ENCODE peak calls at places on chromosomes 13 and 19, in seven cellular contexts. One of them, this sample, is unnamed.

GRCh38 chr13:25806304-25806974 is 245.4 kb downstream of the SHISA2 start:
- DNase-seq in stimulated activated naive CD8-positive, alpha-beta T cell treated with anti-CD3 and anti-CD28 coated beads, Interleukin-15, Interleukin-2, amounts not matched to agents 100 U/mL and 50 U/mL, for 24 hours: no peak
- DNase-seq in WTC11: no peak
- DNase-seq in NCI-H2029 treated with DMSO at 0.1 percent for 48 hours: no peak
- DNase-seq in H9: no peak
- DNase-seq in HT1080: peak; percentile 66
- DNase-seq in fibroblast of the aortic adventitia: no peak
- DNase-seq in this sample: no peak

GRCh38 chr19:16383584-16384161 is 59.0 kb downstream of the KLF2 start:
- DNase-seq in stimulated activated naive CD8-positive, alpha-beta T cell treated with anti-CD3 and anti-CD28 coated beads, Interleukin-15, Interleukin-2, amounts not matched to agents 100 U/mL and 50 U/mL, for 24 hours: no peak
- DNase-seq in WTC11: no peak
- DNase-seq in NCI-H2029 treated with DMSO at 0.1 percent for 48 hours: no peak
- DNase-seq in H9: no peak
- DNase-seq in HT1080: no peak
- DNase-seq in fibroblast of the aortic adventitia: no peak
- DNase-seq in this sample: no peak

GRCh38 chr13:23570099-23570926 is at the start of gene TNFRSF19:
- DNase-seq in stimulated activated naive CD8-positive, alpha-beta T cell treated with anti-CD3 and anti-CD28 coated beads, Interleukin-15, Interleukin-2, amounts not matched to agents 100 U/mL and 50 U/mL, for 24 hours: no peak
- DNase-seq in WTC11: no peak
- DNase-seq in NCI-H2029 treated with DMSO at 0.1 percent for 48 hours: no peak
- DNase-seq in H9: no peak
- DNase-seq in HT1080: peak; percentile 44
- DNase-seq in fibroblast of the aortic adventitia: peak; percentile 75
- DNase-seq in this sample: no peak

GRCh38 chr19:18915639-18916038 is 3.5 kb downstream of the COPE start:
- DNase-seq in stimulated activated naive CD8-positive, alpha-beta T cell treated with anti-CD3 and anti-CD28 coated beads, Interleukin-15, Interleukin-2, amounts not matched to agents 100 U/mL and 50 U/mL, for 24 hours: peak; percentile 55
- DNase-seq in WTC11: peak; percentile 66
- DNase-seq in NCI-H2029 treated with DMSO at 0.1 percent for 48 hours: no peak
- DNase-seq in H9: peak; percentile 71
- DNase-seq in HT1080: no peak
- DNase-seq in fibroblast of the aortic adventitia: peak; percentile 38
- DNase-seq in this sample: no peak

GRCh38 chr19:438416-438958 is 22.3 kb downstream of the SHC2 start:
- DNase-seq in stimulated activated naive CD8-positive, alpha-beta T cell treated with anti-CD3 and anti-CD28 coated beads, Interleukin-15, Interleukin-2, amounts not matched to agents 100 U/mL and 50 U/mL, for 24 hours: no peak
- DNase-seq in WTC11: no peak
- DNase-seq in NCI-H2029 treated with DMSO at 0.1 percent for 48 hours: no peak
- DNase-seq in H9: no peak
- DNase-seq in HT1080: no peak
- DNase-seq in fibroblast of the aortic adventitia: no peak
- DNase-seq in this sample: no peak

GRCh38 chr19:16374436-16374835 is 49.8 kb downstream of the KLF2 start:
- DNase-seq in stimulated activated naive CD8-positive, alpha-beta T cell treated with anti-CD3 and anti-CD28 coated beads, Interleukin-15, Interleukin-2, amounts not matched to agents 100 U/mL and 50 U/mL, for 24 hours: no peak
- DNase-seq in WTC11: no peak
- DNase-seq in NCI-H2029 treated with DMSO at 0.1 percent for 48 hours: no peak
- DNase-seq in H9: no peak
- DNase-seq in HT1080: no peak
- DNase-seq in fibroblast of the aortic adventitia: no peak
- DNase-seq in this sample: no peak

GRCh38 chr19:1441677-1442438 is 3.7 kb downstream of the RPS15 start:
- DNase-seq in stimulated activated naive CD8-positive, alpha-beta T cell treated with anti-CD3 and anti-CD28 coated beads, Interleukin-15, Interleukin-2, amounts not matched to agents 100 U/mL and 50 U/mL, for 24 hours: no peak
- DNase-seq in WTC11: no peak
- DNase-seq in NCI-H2029 treated with DMSO at 0.1 percent for 48 hours: no peak
- DNase-seq in H9: no peak
- DNase-seq in HT1080: no peak
- DNase-seq in fibroblast of the aortic adventitia: no peak
- DNase-seq in this sample: no peak

GRCh38 chr13:24097064-24097463 is 63.5 kb upstream of the SPATA13 start:
- DNase-seq in stimulated activated naive CD8-positive, alpha-beta T cell treated with anti-CD3 and anti-CD28 coated beads, Interleukin-15, Interleukin-2, amounts not matched to agents 100 U/mL and 50 U/mL, for 24 hours: peak; percentile 48
- DNase-seq in WTC11: no peak
- DNase-seq in NCI-H2029 treated with DMSO at 0.1 percent for 48 hours: no peak
- DNase-seq in H9: no peak
- DNase-seq in HT1080: peak; percentile 40
- DNase-seq in fibroblast of the aortic adventitia: peak; percentile 55
- DNase-seq in this sample: no peak

GRCh38 chr19:27896091-27896490 is 1316.9 kb downstream of the UQCRFS1 start:
- DNase-seq in stimulated activated naive CD8-positive, alpha-beta T cell treated with anti-CD3 and anti-CD28 coated beads, Interleukin-15, Interleukin-2, amounts not matched to agents 100 U/mL and 50 U/mL, for 24 hours: no peak
- DNase-seq in WTC11: no peak
- DNase-seq in NCI-H2029 treated with DMSO at 0.1 percent for 48 hours: no peak
- DNase-seq in H9: no peak
- DNase-seq in HT1080: no peak
- DNase-seq in fibroblast of the aortic adventitia: no peak
- DNase-seq in this sample: no peak

GRCh38 chr13:105616313-105617075 is 919.0 kb downstream of the EFNB2 start:
- DNase-seq in stimulated activated naive CD8-positive, alpha-beta T cell treated with anti-CD3 and anti-CD28 coated beads, Interleukin-15, Interleukin-2, amounts not matched to agents 100 U/mL and 50 U/mL, for 24 hours: no peak
- DNase-seq in WTC11: no peak
- DNase-seq in NCI-H2029 treated with DMSO at 0.1 percent for 48 hours: no peak
- DNase-seq in H9: no peak
- DNase-seq in HT1080: peak; percentile 18
- DNase-seq in fibroblast of the aortic adventitia: no peak
- DNase-seq in this sample: no peak